ENCODE peak calls at places on chromosome 14, in four cellular contexts. I is suprapubic skin, G is GM06990, O is AG09309. U is an unnamed sample.

GRCh38 chr14:35963209-35963608 is 137.1 kb downstream of the BRMS1L start:
- DNase-seq in I (no peak), G (no peak), O (no peak), U (no peak)

GRCh38 chr14:92328664-92329255 is 5.8 kb downstream of the SLC24A4 start:
- DNase-seq in I (no peak), G (no peak), O (no peak), U (no peak)

GRCh38 chr14:103232338-103232808 is 101.7 kb upstream of the EIF5 start:
- DNase-seq in I (no peak), G (no peak), O (no peak), U (no peak)

GRCh38 chr14:95291859-95292542 is 27.7 kb downstream of the CLMN start:
- DNase-seq in I (peak), G (no peak), O (no peak), U (no peak)

GRCh38 chr14:93765032-93765626 is 23.2 kb downstream of the PRIMA1 start:
- DNase-seq in I (no peak), G (no peak), O (no peak), U (no peak)

GRCh38 chr14:71380271-71380670 is 473.0 kb downstream of the PCNX1 start:
- DNase-seq in I (no peak), G (no peak), O (no peak), U (peak)

GRCh38 chr14:51472881-51473280 is 178.8 kb upstream of the FRMD6 start:
- DNase-seq in I (no peak), G (no peak), O (no peak), U (no peak)

GRCh38 chr14:61026523-61026922 is 45.5 kb downstream of the SLC38A6 start:
- DNase-seq in I (no peak), G (no peak), O (no peak), U (no peak)

GRCh38 chr14:22753586-22753985 is 12.9 kb upstream of the OXA1L start:
- DNase-seq in I (no peak), G (no peak), O (no peak), U (no peak)

GRCh38 chr14:77024171-77024627 is 4.3 kb downstream of the IRF2BPL start:
- DNase-seq in I (no peak), G (no peak), O (no peak), U (no peak)

GRCh38 chr14:73776194-73776537 is 62.0 kb upstream of the PNMA1 start:
- DNase-seq in I (no peak), G (no peak), O (no peak), U (no peak)

GRCh38 chr14:38808734-38809455 is 294.1 kb downstream of the SEC23A start:
- DNase-seq in I (no peak), G (no peak), O (no peak), U (no peak)

GRCh38 chr14:64845878-64846277 is 33.8 kb downstream of the SPTB start:
- DNase-seq in I (no peak), G (no peak), O (no peak), U (no peak)

GRCh38 chr14:100747736-100748135 is 21.0 kb downstream of the DLK1 start:
- DNase-seq in I (peak), G (no peak), O (no peak), U (no peak)

GRCh38 chr14:38221077-38221476 is 13.4 kb downstream of the SSTR1 start:
- DNase-seq in I (no peak), G (no peak), O (no peak), U (no peak)

GRCh38 chr14:73477618-73478266 is 13.0 kb upstream of the RIOX1 start:
- DNase-seq in I (no peak), G (peak), O (no peak), U (no peak)

GRCh38 chr14:65045011-65045410 is 57.3 kb downstream of the MAX start:
- DNase-seq in I (no peak), G (no peak), O (no peak), U (no peak)

GRCh38 chr14:97458302-97459137 is 661.3 kb downstream of the VRK1 start:
- DNase-seq in I (peak), G (peak), O (no peak), U (no peak)

GRCh38 chr14:78836777-78837176 is 666.6 kb downstream of the NRXN3 start:
- DNase-seq in I (no peak), G (peak), O (peak), U (no peak)

GRCh38 chr14:19895282-19895681 is 20.3 kb downstream of the OR4K2 start:
- DNase-seq in I (peak), G (no peak), O (no peak), U (no peak)

GRCh38 chr14:92890830-92891598 is 31.9 kb upstream of the CHGA start:
- DNase-seq in I (no peak), G (no peak), O (no peak), U (no peak)

GRCh38 chr14:80584638-80585505 is 356.7 kb downstream of the CEP128 start:
- DNase-seq in I (no peak), G (no peak), O (no peak), U (no peak)

GRCh38 chr14:65465584-65465983 is 53.1 kb downstream of the FUT8 start:
- DNase-seq in I (no peak), G (no peak), O (no peak), U (no peak)

GRCh38 chr14:75432406-75432805 is 4.6 kb downstream of the JDP2 start:
- DNase-seq in I (peak), G (no peak), O (no peak), U (no peak)

GRCh38 chr14:99605299-99605961 is 1.4 kb upstream of the CCDC85C start:
- DNase-seq in I (peak), G (peak), O (no peak), U (no peak)

GRCh38 chr14:59711083-59711482 is 134.5 kb upstream of the CCDC175 start:
- DNase-seq in I (no peak), G (no peak), O (no peak), U (no peak)

GRCh38 chr14:75452900-75453816 is 25.3 kb downstream of the JDP2 start:
- DNase-seq in I (peak), G (no peak), O (peak), U (peak)

GRCh38 chr14:106422066-106422465 is 895.7 kb downstream of the TMEM121 start:
- DNase-seq in I (no peak), G (no peak), O (no peak), U (no peak)

GRCh38 chr14:92040431-92041040 is 677 bp upstream of the TRIP11 start:
- DNase-seq in I (no peak), G (no peak), O (no peak), U (no peak)

GRCh38 chr14:100622708-100623485 is 35.7 kb upstream of the BEGAIN start:
- DNase-seq in I (peak), G (no peak), O (no peak), U (no peak)

GRCh38 chr14:30974628-30975027 is 50.8 kb upstream of the AP4S1 start:
- DNase-seq in I (no peak), G (no peak), O (no peak), U (no peak)

GRCh38 chr14:76212242-76212641 is 60.5 kb downstream of the GPATCH2L start:
- DNase-seq in I (no peak), G (no peak), O (no peak), U (no peak)

GRCh38 chr14:73295198-73295796 is 58.0 kb downstream of the PAPLN start:
- DNase-seq in I (no peak), G (no peak), O (no peak), U (no peak)

GRCh38 chr14:95318399-95318834 is 1.3 kb downstream of the CLMN start:
- DNase-seq in I (no peak), G (no peak), O (no peak), U (no peak)

GRCh38 chr14:42192659-42193425 is 586.2 kb downstream of the LRFN5 start:
- DNase-seq in I (no peak), G (no peak), O (peak), U (peak)

GRCh38 chr14:42190744-42191143 is 584.1 kb downstream of the LRFN5 start:
- DNase-seq in I (no peak), G (no peak), O (no peak), U (no peak)

DNA sequence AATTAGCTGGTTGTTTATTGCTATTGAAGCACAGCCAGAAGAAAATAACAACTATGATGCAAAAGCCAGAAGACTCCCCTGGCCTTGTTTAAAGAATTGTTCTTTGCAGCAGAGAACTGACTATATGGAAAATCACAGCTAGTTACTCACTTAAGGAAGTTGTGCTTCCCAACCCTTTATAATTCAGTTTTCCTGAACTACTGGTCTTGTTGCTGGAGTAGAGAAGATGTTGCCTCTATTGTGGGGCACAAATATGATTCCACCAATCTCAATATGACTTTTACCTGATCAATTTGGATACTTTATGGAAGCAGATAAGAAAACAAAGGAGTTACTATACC is 586.7 kb downstream of the LRFN5 start:
- DNase-seq in I (no peak), G (no peak), O (no peak), U (no peak)
- H3K4me3 ChIP-seq in I (no peak), G (no peak), O (no peak), U (no peak)

DNA sequence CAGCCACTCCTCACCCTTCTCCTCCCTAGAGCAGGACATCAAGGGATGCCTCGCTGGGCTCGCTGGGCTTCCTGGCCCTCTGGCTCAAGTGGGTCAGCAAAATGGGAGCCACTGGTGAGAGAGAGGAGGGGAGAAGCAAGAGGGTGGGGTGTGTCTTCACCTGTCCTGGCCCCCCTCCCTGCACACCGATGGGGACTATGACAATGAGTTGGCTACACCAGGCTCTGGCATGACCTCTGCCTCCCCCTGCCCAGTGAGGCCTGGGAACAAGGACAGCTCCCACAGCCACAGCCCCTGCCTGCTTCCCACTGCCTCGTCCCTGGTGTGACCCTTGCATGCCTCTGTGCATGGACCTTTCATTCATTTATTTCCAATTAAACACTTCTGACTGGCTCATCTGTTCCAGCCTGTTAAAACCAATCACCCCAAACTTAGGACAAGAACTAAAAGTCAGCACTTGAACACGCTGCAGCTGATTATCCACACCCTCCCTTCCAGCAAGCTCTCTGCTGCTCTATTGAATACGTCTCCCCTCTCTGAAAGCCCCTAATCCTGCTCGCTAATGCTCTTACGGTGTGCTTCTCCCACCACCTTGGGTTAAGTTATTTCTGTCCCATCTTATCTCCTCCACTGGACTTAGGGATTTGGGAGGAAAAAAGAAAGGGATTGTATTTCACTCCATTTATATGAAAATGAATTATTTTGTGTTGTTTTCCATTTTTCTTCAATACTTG is 5.8 kb upstream of the PPP2R5C start:
- DNase-seq in I (peak), G (no peak), O (no peak), U (no peak)
- H3K4me3 ChIP-seq in I (no peak), G (no peak), O (no peak), U (no peak)

GRCh38 chr14:105061428-105062047 is 3.7 kb downstream of the GPR132 start:
- DNase-seq in I (peak), G (peak), O (no peak), U (no peak)
- H3K4me3 ChIP-seq in I (peak), G (peak), O (no peak), U (no peak)

GRCh38 chr14:53971501-53971900 is 14.9 kb upstream of the BMP4 start:
- DNase-seq in I (no peak), G (no peak), O (no peak), U (no peak)
- H3K4me3 ChIP-seq in I (no peak), G (no peak), O (no peak), U (no peak)